ENCODE peak calls at places on chromosomes 7 and 10, in nine cellular contexts. I, Y, A, B, W, Z, P, K and E are unnamed samples.

GRCh38 chr7:86776136-86776535 is 132.4 kb downstream of the GRM3 start:
- DNase-seq in I (no peak), Y (no peak), A (no peak), B (no peak), W (no peak), Z (no peak), P (no peak), K (no peak), E (no peak)

GRCh38 chr7:84283798-84284197 is 89.2 kb upstream of the SEMA3A start:
- DNase-seq in I (no peak), Y (no peak), A (no peak), B (no peak), W (no peak), Z (no peak), P (no peak), K (no peak), E (no peak)

GRCh38 chr7:44195901-44196300 is 4.9 kb upstream of the YKT6 start:
- DNase-seq in I (no peak), Y (no peak), A (no peak), B (no peak), W (no peak), Z (peak; percentile 17), P (no peak), K (no peak), E (no peak)

GRCh38 chr7:15228891-15229290 is 326.3 kb upstream of the DGKB start:
- DNase-seq in I (no peak), Y (no peak), A (no peak), B (no peak), W (no peak), Z (no peak), P (no peak), K (no peak), E (no peak)

GRCh38 chr10:100968839-100969174 is 497 bp upstream of the SEMA4G start:
- DNase-seq in I (no peak), Y (no peak), A (no peak), B (no peak), W (no peak), Z (no peak), P (no peak), K (no peak), E (no peak)

GRCh38 chr10:24008164-24009066 is 200.5 kb upstream of the KIAA1217 start:
- DNase-seq in I (peak; percentile 23), Y (no peak), A (no peak), B (peak; percentile 81), W (no peak), Z (no peak), P (no peak), K (peak; percentile 54), E (no peak)

GRCh38 chr10:23344251-23344841 is at the start of gene C10orf67:
- DNase-seq in I (no peak), Y (peak; percentile 78), A (no peak), B (no peak), W (peak; percentile 31), Z (no peak), P (no peak), K (no peak), E (no peak)

GRCh38 chr10:74153123-74153522 is 2.1 kb downstream of the ADK start:
- DNase-seq in I (no peak), Y (no peak), A (peak; percentile 34), B (peak; percentile 58), W (no peak), Z (no peak), P (no peak), K (no peak), E (no peak)

GRCh38 chr7:77995717-77996116 is 197.1 kb downstream of the PHTF2 start:
- DNase-seq in I (no peak), Y (no peak), A (no peak), B (peak; percentile 13), W (no peak), Z (no peak), P (no peak), K (no peak), E (no peak)

GRCh38 chr7:129650056-129650758 is 38.7 kb downstream of the NRF1 start:
- DNase-seq in I (no peak), Y (no peak), A (no peak), B (no peak), W (no peak), Z (no peak), P (no peak), K (no peak), E (no peak)

GRCh38 chr10:87657370-87657769 is 2.3 kb upstream of the PAPSS2 start:
- DNase-seq in I (no peak), Y (no peak), A (no peak), B (no peak), W (no peak), Z (peak; percentile 70), P (peak; percentile 95), K (no peak), E (peak; percentile 32)

GRCh38 chr10:66321746-66322145 is 604.1 kb upstream of the LRRTM3 start:
- DNase-seq in I (no peak), Y (no peak), A (no peak), B (no peak), W (no peak), Z (no peak), P (no peak), K (no peak), E (no peak)

GRCh38 chr7:27435461-27435860 is 192.9 kb downstream of the EVX1 start:
- DNase-seq in I (no peak), Y (no peak), A (no peak), B (no peak), W (no peak), Z (no peak), P (no peak), K (no peak), E (no peak)

GRCh38 chr7:16411391-16411790 is 9.9 kb downstream of the CRPPA start:
- DNase-seq in I (no peak), Y (no peak), A (no peak), B (no peak), W (no peak), Z (no peak), P (no peak), K (no peak), E (no peak)

GRCh38 chr10:37289833-37290464 is 164.6 kb downstream of the ANKRD30A start:
- DNase-seq in I (no peak), Y (no peak), A (no peak), B (no peak), W (no peak), Z (no peak), P (no peak), K (no peak), E (no peak)

GRCh38 chr7:42238709-42239395 is 1.8 kb upstream of the GLI3 start:
- DNase-seq in I (no peak), Y (no peak), A (no peak), B (no peak), W (peak; percentile 10), Z (peak; percentile 85), P (peak; percentile 89), K (no peak), E (no peak)
- H3K27ac ChIP-seq in I (peak overlapping the region; percentile 98), Y (no peak overlapping the region), A (no peak overlapping the region), B (no peak overlapping the region), W (peak overlapping the region; percentile 95), Z (peak overlapping the region; percentile 97), P (peak overlapping the region; percentile 78), K (peak overlapping the region; percentile 87), E (peak overlapping the region; percentile 94)

GRCh38 chr10:18683427-18683826 is 24.2 kb downstream of the ARL5B start:
- DNase-seq in I (no peak), Y (no peak), A (no peak), B (no peak), W (no peak), Z (no peak), P (no peak), K (no peak), E (no peak)
- TF ChIP-seq POLR2AphosphoS5 in I (no peak), Y (no peak), A (no peak), B (no peak), W (no peak), Z (no peak), P (no peak), K (no peak), E (no peak)

GRCh38 chr10:132546567-132547420 is 9.2 kb downstream of the INPP5A start:
- DNase-seq in I (no peak), Y (peak; percentile 83), A (no peak), B (no peak), W (peak; percentile 42), Z (peak; percentile 60), P (no peak), K (no peak), E (peak; percentile 52)

GRCh38 chr10:132547421-132547861 is 9.9 kb downstream of the INPP5A start:
- DNase-seq in I (no peak), Y (peak; percentile 82), A (no peak), B (no peak), W (no peak), Z (peak; percentile 62), P (no peak), K (no peak), E (no peak)

GRCh38 chr10:132544744-132545658 is 7.4 kb downstream of the INPP5A start:
- DNase-seq in I (no peak), Y (peak; percentile 81), A (no peak), B (no peak), W (no peak), Z (peak; percentile 63), P (no peak), K (no peak), E (no peak)

GRCh38 chr10:132543916-132544743 is 6.5 kb downstream of the INPP5A start:
- DNase-seq in I (no peak), Y (peak; percentile 79), A (no peak), B (no peak), W (no peak), Z (peak; percentile 59), P (no peak), K (no peak), E (no peak)

DNA sequence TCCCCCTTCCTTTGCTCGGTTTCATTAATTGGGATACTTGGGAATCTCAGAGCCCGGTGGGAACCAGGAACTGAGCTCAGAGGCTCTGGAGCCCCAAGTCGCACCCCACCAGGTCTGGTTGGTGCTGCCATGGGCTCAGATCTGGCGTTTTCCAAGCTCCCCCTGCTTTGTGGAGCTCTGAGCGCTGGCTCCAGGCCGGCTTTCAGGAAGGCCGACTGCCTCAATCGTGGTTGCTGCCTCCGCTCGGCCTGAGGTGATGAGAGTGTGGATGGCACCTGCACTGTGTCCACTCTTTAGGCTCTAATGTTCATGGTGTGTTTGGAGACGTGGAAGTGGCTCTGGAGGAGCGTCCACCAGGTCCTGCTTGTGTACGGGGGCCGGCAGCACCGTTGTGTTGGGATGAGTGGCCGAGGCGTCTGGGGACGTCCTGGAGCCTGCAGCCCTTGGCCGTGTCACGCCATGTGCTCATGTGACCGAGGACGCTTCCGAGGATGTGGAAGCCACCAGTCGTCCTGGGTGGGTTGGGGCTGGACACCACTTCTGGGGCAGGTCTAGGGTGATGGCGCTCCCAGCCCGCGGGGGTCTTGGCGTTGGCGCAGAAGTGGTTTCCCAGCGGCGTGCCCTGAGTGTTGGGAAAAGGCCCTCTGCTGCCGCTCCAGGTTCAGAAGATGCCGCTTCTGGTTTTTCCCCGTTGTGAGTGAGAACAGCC is 8.2 kb downstream of the INPP5A start:
- DNase-seq in I (no peak), Y (peak; percentile 77), A (no peak), B (no peak), W (no peak), Z (peak; percentile 64), P (no peak), K (no peak), E (no peak)
- H3K27ac ChIP-seq in I (no peak overlapping the region), Y (peak overlapping the region; percentile 69), A (no peak overlapping the region), B (no peak overlapping the region), W (no peak overlapping the region), Z (no peak overlapping the region), P (no peak overlapping the region), K (no peak overlapping the region), E (no peak overlapping the region)

DNA sequence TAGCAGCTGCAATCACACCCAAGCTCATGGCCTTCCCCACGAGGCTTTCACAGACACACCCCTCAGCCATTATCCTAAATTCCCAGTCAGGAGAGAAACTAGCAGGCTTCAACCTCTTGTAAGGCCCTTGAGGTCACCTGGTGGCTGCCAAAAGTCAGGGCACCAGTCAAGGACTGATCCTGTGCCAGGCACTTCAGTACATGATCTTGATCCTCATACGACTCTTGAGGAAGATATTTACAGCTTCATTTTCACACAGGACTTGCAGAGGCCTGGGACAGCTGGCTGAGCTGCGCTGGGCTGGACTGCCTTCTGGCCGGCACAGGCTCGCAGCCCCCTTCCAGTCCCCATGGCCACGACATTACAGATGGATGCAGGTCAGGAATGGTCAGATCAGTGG is 8.8 kb downstream of the PDAP1 start:
- DNase-seq in I (no peak), Y (no peak), A (no peak), B (no peak), W (no peak), Z (no peak), P (no peak), K (no peak), E (no peak)
- TF ChIP-seq POLR2AphosphoS5 in I (no peak), Y (peak; percentile 4), A (no peak), B (no peak), W (no peak), Z (no peak), P (no peak), K (no peak), E (no peak)